ENCODE peak calls at places on chromosomes 7 and 10, in nine cellular contexts. B, Z, G, H, O, D, M, J and K are unnamed samples.

GRCh38 chr7:68511281-68511680 is 1087.0 kb upstream of the AUTS2 start:
- DNase-seq in B (no peak), Z (no peak), G (no peak), H (no peak), O (no peak), D (no peak), M (no peak), J (peak), K (no peak)

GRCh38 chr10:118970770-118971169 is 58.7 kb upstream of the NANOS1 start:
- DNase-seq in B (no peak), Z (no peak), G (no peak), H (no peak), O (no peak), D (no peak), M (no peak), J (peak), K (no peak)

GRCh38 chr10:75613685-75614587 is 182.5 kb downstream of the LRMDA start:
- DNase-seq in B (no peak), Z (no peak), G (no peak), H (no peak), O (no peak), D (no peak), M (no peak), J (no peak), K (no peak)

GRCh38 chr7:107744345-107744750 is 406 bp downstream of the CBLL1 start:
- DNase-seq in B (no peak), Z (no peak), G (no peak), H (no peak), O (no peak), D (no peak), M (no peak), J (no peak), K (no peak)

GRCh38 chr10:31322647-31323046 is 3.6 kb downstream of the ZEB1 start:
- DNase-seq in B (no peak), Z (no peak), G (no peak), H (no peak), O (no peak), D (peak), M (no peak), J (no peak), K (no peak)

GRCh38 chr10:64396105-64396504 is 874.9 kb downstream of the REEP3 start:
- DNase-seq in B (peak), Z (no peak), G (no peak), H (no peak), O (peak), D (peak), M (no peak), J (no peak), K (peak)

GRCh38 chr7:12684733-12685132 is 2.7 kb upstream of the ARL4A start:
- DNase-seq in B (no peak), Z (no peak), G (no peak), H (no peak), O (no peak), D (no peak), M (no peak), J (no peak), K (no peak)

GRCh38 chr7:44100458-44101303 is 3.5 kb upstream of the AEBP1 start:
- DNase-seq in B (no peak), Z (peak), G (no peak), H (no peak), O (no peak), D (peak), M (peak), J (no peak), K (peak)

GRCh38 chr10:124742418-124743187 is 1.6 kb downstream of the FAM53B start:
- DNase-seq in B (peak), Z (peak), G (no peak), H (peak), O (peak), D (no peak), M (no peak), J (no peak), K (peak)
- TF ChIP-seq CTCF in B (peak), Z (no peak), G (no peak), H (peak), O (peak), D (no peak), M (peak), J (peak), K (peak)

GRCh38 chr10:98404571-98405396 is 10.2 kb downstream of the PYROXD2 start:
- DNase-seq in B (no peak), Z (no peak), G (no peak), H (peak), O (peak), D (peak), M (no peak), J (no peak), K (no peak)

GRCh38 chr10:98405422-98405821 is 9.6 kb downstream of the PYROXD2 start:
- DNase-seq in B (no peak), Z (peak), G (no peak), H (no peak), O (no peak), D (peak), M (no peak), J (no peak), K (no peak)

GRCh38 chr10:98402931-98403717 is 11.9 kb downstream of the PYROXD2 start:
- DNase-seq in B (no peak), Z (no peak), G (no peak), H (no peak), O (no peak), D (no peak), M (no peak), J (no peak), K (no peak)

GRCh38 chr10:98402513-98402912 is 12.5 kb downstream of the PYROXD2 start:
- DNase-seq in B (no peak), Z (no peak), G (no peak), H (no peak), O (no peak), D (no peak), M (no peak), J (no peak), K (no peak)

DNA sequence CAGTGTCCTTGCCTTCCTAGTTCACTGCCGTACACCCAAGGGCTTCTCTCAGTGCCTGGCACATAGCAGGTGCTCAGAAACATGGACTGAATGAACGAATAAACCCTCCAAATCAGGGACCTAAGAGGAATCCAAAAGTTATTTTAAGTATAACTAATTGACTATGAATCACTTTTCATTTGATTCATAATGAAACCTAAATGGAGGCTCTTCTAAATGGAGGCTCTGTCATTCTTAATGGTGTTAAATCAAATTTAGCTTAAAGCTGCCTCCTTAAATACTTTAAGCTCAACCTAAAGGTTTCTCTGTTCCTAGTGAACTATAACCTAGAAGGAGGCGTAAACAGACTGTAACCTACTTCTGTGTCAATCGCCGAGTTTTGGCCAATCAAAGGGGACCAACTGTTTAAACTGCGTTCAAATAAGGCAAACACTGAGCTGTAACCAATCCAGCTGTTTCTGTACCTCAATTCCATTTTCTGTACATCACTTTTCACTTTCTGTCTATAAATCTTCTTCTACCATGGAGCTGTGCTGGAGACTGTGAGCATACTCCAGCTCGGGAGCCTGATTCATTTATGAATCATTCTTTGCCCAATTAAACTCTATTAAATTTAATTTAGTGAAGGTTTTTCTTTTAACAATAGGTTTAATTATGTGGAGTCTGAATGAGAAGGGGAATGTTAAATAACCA is 11.0 kb downstream of the PYROXD2 start:
- DNase-seq in B (no peak), Z (no peak), G (no peak), H (peak), O (peak), D (peak), M (no peak), J (no peak), K (no peak)
- H3K27ac ChIP-seq in B (no peak), Z (no peak), G (no peak), H (peak), O (peak), D (peak), M (no peak), J (no peak), K (peak)

GRCh38 chr7:70389752-70390151 is 742.2 kb upstream of the GALNT17 start:
- DNase-seq in B (no peak), Z (no peak), G (no peak), H (no peak), O (no peak), D (no peak), M (no peak), J (no peak), K (no peak)

GRCh38 chr7:70390251-70390650 is 741.7 kb upstream of the GALNT17 start:
- DNase-seq in B (no peak), Z (no peak), G (no peak), H (no peak), O (no peak), D (no peak), M (no peak), J (no peak), K (no peak)

GRCh38 chr7:70384891-70385290 is 747.1 kb upstream of the GALNT17 start:
- DNase-seq in B (no peak), Z (no peak), G (no peak), H (peak), O (no peak), D (peak), M (no peak), J (no peak), K (peak)

GRCh38 chr7:70383947-70384475 is 747.9 kb upstream of the GALNT17 start:
- DNase-seq in B (no peak), Z (no peak), G (no peak), H (no peak), O (no peak), D (no peak), M (no peak), J (no peak), K (no peak)

GRCh38 chr7:70387197-70387596 is 744.7 kb upstream of the GALNT17 start:
- DNase-seq in B (no peak), Z (no peak), G (no peak), H (no peak), O (no peak), D (no peak), M (no peak), J (no peak), K (no peak)
- TF ChIP-seq CTCF in B (no peak), Z (no peak), G (no peak), H (no peak), O (no peak), D (no peak), M (no peak), J (no peak), K (no peak)

GRCh38 chr10:125014086-125014830 is 72.3 kb downstream of the ZRANB1 start:
- DNase-seq in B (no peak), Z (peak), G (no peak), H (no peak), O (no peak), D (no peak), M (peak), J (no peak), K (no peak)
- H3K27ac ChIP-seq in B (no peak), Z (no peak), G (peak), H (no peak), O (no peak), D (no peak), M (peak), J (no peak), K (no peak)

DNA sequence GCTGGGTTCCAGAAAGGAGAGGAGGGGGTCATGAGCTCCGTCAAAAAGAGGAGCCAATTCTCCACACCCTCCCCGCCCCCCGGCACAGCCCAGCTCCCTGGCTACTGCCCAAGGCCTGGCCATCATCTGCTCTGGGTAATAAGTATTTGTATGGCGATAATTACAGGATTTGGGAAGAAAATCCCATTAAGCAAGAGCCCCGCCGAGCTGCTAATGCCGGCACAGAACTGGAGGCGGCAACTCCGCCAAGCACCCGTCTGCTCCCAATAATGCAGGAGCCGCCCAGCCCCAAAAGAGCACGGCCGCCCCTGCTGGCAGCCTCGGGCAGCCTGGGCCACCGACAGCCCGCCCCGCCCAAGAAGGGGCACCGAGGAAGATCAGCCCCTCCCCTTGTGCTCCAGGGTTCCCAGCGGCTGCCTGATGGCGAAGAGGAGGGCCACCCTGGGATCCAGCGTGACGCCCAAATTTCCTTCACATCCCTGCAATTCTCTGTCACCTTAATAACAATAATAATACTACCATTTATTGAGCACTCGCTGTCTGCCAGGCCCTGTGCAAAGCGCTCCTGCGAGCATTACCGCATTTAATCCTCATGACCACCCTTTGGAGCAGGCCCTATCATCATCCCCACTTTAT is 5.9 kb downstream of the SLIT1 start:
- DNase-seq in B (peak), Z (no peak), G (no peak), H (no peak), O (no peak), D (no peak), M (no peak), J (peak), K (no peak)
- TF ChIP-seq CTCF in B (peak), Z (no peak), G (no peak), H (no peak), O (no peak), D (no peak), M (peak), J (peak), K (peak)